ENCODE peak calls at places on chromosomes 4 and X, in seven cellular contexts. A, W, C, U, F, N and Z are unnamed samples. For H3K4me1, the result is how much of the 10 kb centered on the place peaks cover.

GRCh38 chr4:15882675-15883086 is 55.9 kb downstream of the FGFBP1 start:
- DNase-seq in A (no peak), W (peak), C (no peak), U (peak), F (peak), N (peak), Z (peak)

GRCh38 chrX:43750248-43750676 is 94.2 kb downstream of the MAOA start:
- DNase-seq in A (no peak), W (peak), C (peak), U (peak), F (peak), N (peak), Z (peak)

GRCh38 chrX:70808942-70809940 is 99.3 kb downstream of the TEX11 start:
- DNase-seq in A (no peak), W (no peak), C (no peak), U (no peak), F (no peak), N (no peak), Z (no peak)

GRCh38 chrX:31236231-31236630 is 164.4 kb upstream of the FTHL17 start:
- DNase-seq in A (no peak), W (no peak), C (no peak), U (no peak), F (no peak), N (no peak), Z (no peak)

GRCh38 chr4:165129924-165130323 is 17.3 kb upstream of the TMEM192 start:
- DNase-seq in A (no peak), W (no peak), C (no peak), U (no peak), F (no peak), N (no peak), Z (no peak)

GRCh38 chr4:121668368-121669162 is 28.2 kb downstream of the ANXA5 start:
- DNase-seq in A (no peak), W (no peak), C (no peak), U (no peak), F (no peak), N (no peak), Z (peak)

GRCh38 chrX:70592091-70592490 is 147.5 kb downstream of the DLG3 start:
- DNase-seq in A (no peak), W (no peak), C (no peak), U (no peak), F (no peak), N (no peak), Z (peak)

GRCh38 chrX:16487620-16488380 is 162.2 kb upstream of the S100G start:
- DNase-seq in A (no peak), W (no peak), C (no peak), U (no peak), F (no peak), N (no peak), Z (peak)

GRCh38 chrX:1925053-1925481 is 310.2 kb downstream of the ASMT start:
- DNase-seq in A (no peak), W (no peak), C (no peak), U (peak), F (no peak), N (no peak), Z (peak)

GRCh38 chrX:427812-428725 is 41.4 kb upstream of the PPP2R3B start:
- DNase-seq in A (peak), W (peak), C (no peak), U (no peak), F (no peak), N (no peak), Z (peak)

GRCh38 chr4:38560763-38561558 is 103.0 kb upstream of the KLF3 start:
- DNase-seq in A (no peak), W (no peak), C (no peak), U (no peak), F (no peak), N (no peak), Z (no peak)

GRCh38 chr4:37685211-37685725 is 908 bp downstream of the RELL1 start:
- DNase-seq in A (no peak), W (no peak), C (no peak), U (no peak), F (no peak), N (no peak), Z (peak)

GRCh38 chr4:15489551-15489950 is 19.9 kb downstream of the CC2D2A start:
- DNase-seq in A (no peak), W (no peak), C (no peak), U (no peak), F (no peak), N (no peak), Z (peak)

GRCh38 chr4:80542747-80543146 is 207.2 kb downstream of the CFAP299 start:
- DNase-seq in A (no peak), W (no peak), C (no peak), U (no peak), F (no peak), N (no peak), Z (no peak)

GRCh38 chrX:31459361-31459760 is 387.5 kb upstream of the FTHL17 start:
- DNase-seq in A (no peak), W (no peak), C (no peak), U (no peak), F (no peak), N (no peak), Z (peak)

GRCh38 chr4:19729873-19730735 is 521.6 kb upstream of the SLIT2 start:
- DNase-seq in A (no peak), W (no peak), C (no peak), U (no peak), F (no peak), N (no peak), Z (no peak)

GRCh38 chrX:130715299-130715698 is 187.7 kb downstream of the ENOX2 start:
- DNase-seq in A (no peak), W (no peak), C (no peak), U (no peak), F (no peak), N (peak), Z (peak)

GRCh38 chr4:108902769-108903168 is 139.9 kb upstream of the ETNPPL start:
- DNase-seq in A (no peak), W (no peak), C (no peak), U (no peak), F (no peak), N (no peak), Z (no peak)

GRCh38 chr4:169620846-169621228 is 459 bp downstream of the CLCN3 start:
- DNase-seq in A (no peak), W (peak), C (no peak), U (no peak), F (peak), N (peak), Z (peak)

GRCh38 chrX:113370001-113370400 is 529.4 kb upstream of the AMOT start:
- DNase-seq in A (no peak), W (no peak), C (no peak), U (no peak), F (no peak), N (no peak), Z (no peak)

GRCh38 chr4:80806472-80806871 is 224.0 kb upstream of the BMP3 start:
- DNase-seq in A (no peak), W (no peak), C (no peak), U (no peak), F (no peak), N (no peak), Z (peak)

DNA sequence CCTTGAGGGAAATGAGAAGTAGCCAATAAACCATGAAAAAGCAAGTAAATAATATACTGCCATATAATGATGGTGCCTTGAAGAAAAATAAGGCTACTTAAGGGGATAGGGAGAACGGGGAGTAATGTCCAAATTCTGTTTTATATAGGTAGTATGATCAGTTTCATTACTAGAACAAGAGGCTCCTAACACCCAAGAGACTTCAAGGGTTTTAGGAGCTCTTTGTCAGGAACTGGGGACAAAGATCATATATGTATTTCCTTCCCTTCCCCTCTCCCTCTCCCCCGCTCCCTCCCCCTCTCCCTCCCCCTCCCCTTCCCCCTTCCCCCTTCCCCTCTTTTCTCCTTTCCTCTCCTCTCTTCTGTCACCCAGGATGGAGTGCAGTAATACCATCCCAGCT is 127.3 kb downstream of the PTPN13 start:
- DNase-seq in A (no peak), W (no peak), C (no peak), U (no peak), F (no peak), N (no peak), Z (no peak)
- H3K4me1 ChIP-seq in A (under half), W (under half), C (under half), U (under half), F (under half), N (under half), Z (under half)

GRCh38 chrX:8345473-8345872 is 119.2 kb upstream of the VCX3B start:
- DNase-seq in A (no peak), W (no peak), C (no peak), U (no peak), F (no peak), N (no peak), Z (no peak)
- H3K4me1 ChIP-seq in A (under half), W (under half), C (under half), U (under half), F (under half), N (under half), Z (under half)

GRCh38 chr4:184440593-184441358 is 33.6 kb downstream of the IRF2 start:
- DNase-seq in A (no peak), W (no peak), C (no peak), U (no peak), F (no peak), N (no peak), Z (no peak)

GRCh38 chr4:184444215-184444952 is 30.0 kb downstream of the IRF2 start:
- DNase-seq in A (no peak), W (no peak), C (no peak), U (no peak), F (no peak), N (no peak), Z (no peak)

GRCh38 chr4:184441461-184442392 is 32.6 kb downstream of the IRF2 start:
- DNase-seq in A (no peak), W (no peak), C (no peak), U (no peak), F (no peak), N (no peak), Z (no peak)

GRCh38 chr4:184444953-184445309 is 29.4 kb downstream of the IRF2 start:
- DNase-seq in A (no peak), W (no peak), C (no peak), U (no peak), F (no peak), N (no peak), Z (no peak)

GRCh38 chr4:184443318-184443717 is 31.0 kb downstream of the IRF2 start:
- DNase-seq in A (no peak), W (no peak), C (no peak), U (no peak), F (no peak), N (no peak), Z (no peak)
- H3K4me1 ChIP-seq in A (under half), W (under half), C (under half), U (under half), F (under half), N (half or more), Z (under half)

DNA sequence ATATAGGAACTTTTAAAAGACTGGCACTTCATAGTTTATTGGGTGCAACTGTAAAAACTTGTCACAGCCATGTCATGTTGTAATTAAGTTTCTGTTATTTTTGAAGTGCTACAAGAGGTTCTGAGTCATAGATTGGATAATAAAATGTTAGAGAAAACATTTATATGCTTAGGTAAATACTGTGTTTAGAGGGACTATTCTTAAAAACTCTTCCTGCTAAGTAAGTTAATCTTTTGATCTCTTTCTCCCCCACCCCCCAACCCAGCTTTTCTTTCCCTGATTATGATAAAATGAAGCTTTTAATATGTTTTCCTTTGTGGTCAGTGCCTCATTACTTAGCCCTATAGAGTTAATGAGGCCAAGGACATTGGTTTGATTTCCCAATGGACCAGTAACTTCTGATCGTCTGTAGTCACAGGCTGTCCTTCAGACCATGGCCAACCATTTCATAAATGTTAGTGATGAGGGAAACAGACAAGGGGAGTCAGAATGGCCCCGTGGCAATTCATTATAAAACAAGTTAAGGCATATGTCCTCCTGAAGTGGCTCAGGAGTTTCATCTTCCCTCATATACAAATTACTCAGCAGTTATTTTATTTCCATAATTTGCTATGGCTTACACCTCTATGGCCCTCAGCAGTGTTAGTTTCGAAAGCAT is 3.9 kb upstream of the PDLIM5 start:
- DNase-seq in A (no peak), W (no peak), C (no peak), U (no peak), F (no peak), N (no peak), Z (peak)
- H3K4me1 ChIP-seq in A (under half), W (under half), C (under half), U (under half), F (under half), N (under half), Z (under half)